ENCODE peak calls at places on chromosome 17, in five cellular contexts. F, O, W, T and B are unnamed samples.

GRCh38 chr17:43574348-43574747 is 28.2 kb upstream of the ETV4 start:
- DNase-seq in F (no peak), T (no peak), O (no peak), W (peak; percentile 30), B (no peak)

GRCh38 chr17:10779607-10780006 is 24.3 kb downstream of the TMEM238L start:
- DNase-seq in T (no peak), O (no peak), F (no peak), W (no peak), B (no peak)

GRCh38 chr17:2902546-2902945 is 106.3 kb downstream of the RAP1GAP2 start:
- DNase-seq in O (no peak), F (no peak), T (no peak), W (no peak), B (no peak)

GRCh38 chr17:56893503-56893902 is 20.3 kb downstream of the TRIM25 start:
- DNase-seq in T (no peak), F (no peak), W (no peak), O (no peak), B (no peak)

GRCh38 chr17:33200116-33200515 is 93.0 kb downstream of the ASIC2 start:
- DNase-seq in W (peak; percentile 35), O (no peak), F (no peak), T (no peak), B (no peak)

GRCh38 chr17:55547027-55547670 is 35.9 kb upstream of the SMIM36 start:
- DNase-seq in T (no peak), O (no peak), F (no peak), W (no peak), B (no peak)

GRCh38 chr17:20852541-20853370 is 190.1 kb downstream of the USP22 start:
- DNase-seq in F (no peak), W (peak; percentile 14), O (no peak), T (no peak), B (peak; percentile 75)

GRCh38 chr17:45888392-45888791 is 6.0 kb upstream of the MAPT start:
- DNase-seq in W (no peak), F (no peak), O (no peak), T (no peak), B (no peak)

GRCh38 chr17:4533522-4534502 is 21.4 kb downstream of the MYBBP1A start:
- DNase-seq in W (peak; percentile 59), O (peak; percentile 77), F (no peak), T (peak; percentile 35), B (no peak)

GRCh38 chr17:65556014-65556909 is 5.2 kb downstream of the AXIN2 start:
- DNase-seq in W (peak; percentile 94), T (peak; percentile 66), O (peak; percentile 86), F (peak; percentile 90), B (peak; percentile 89)

GRCh38 chr17:37100231-37100630 is 151.5 kb downstream of the AATF start:
- DNase-seq in T (no peak), W (no peak), F (no peak), O (no peak), B (no peak)

GRCh38 chr17:64424318-64424717 is 24.6 kb upstream of the MILR1 start:
- DNase-seq in F (no peak), T (no peak), W (no peak), O (no peak), B (no peak)

GRCh38 chr17:27531469-27531948 is 75.3 kb downstream of the KSR1 start:
- DNase-seq in O (no peak), F (no peak), W (no peak), T (no peak), B (peak; percentile 60)

GRCh38 chr17:21463779-21464407 is 87.7 kb downstream of the KCNJ12 start:
- DNase-seq in F (no peak), O (no peak), W (no peak), T (no peak), B (no peak)

GRCh38 chr17:72004011-72004427 is 116.8 kb upstream of the SOX9 start:
- DNase-seq in T (no peak), W (no peak), F (no peak), O (no peak), B (no peak)

GRCh38 chr17:27352481-27353460 is 58.9 kb downstream of the WSB1 start:
- DNase-seq in T (no peak), W (no peak), O (no peak), F (peak; percentile 33), B (peak; percentile 64)

GRCh38 chr17:9120471-9120870 is 99.2 kb downstream of the NTN1 start:
- DNase-seq in T (no peak), F (no peak), O (no peak), W (no peak), B (peak; percentile 55)

GRCh38 chr17:4573682-4574081 is 10.6 kb upstream of the SMTNL2 start:
- DNase-seq in T (no peak), O (no peak), W (no peak), F (no peak), B (no peak)

GRCh38 chr17:38349097-38349904 is 2.3 kb upstream of the SOCS7 start:
- DNase-seq in O (peak; percentile 81), W (peak; percentile 90), F (peak; percentile 91), T (peak; percentile 83), B (peak; percentile 91)

GRCh38 chr17:44348234-44348987 is 3.3 kb downstream of the GRN start:
- DNase-seq in W (peak; percentile 48), O (no peak), T (no peak), F (no peak), B (no peak)

GRCh38 chr17:43699438-43699756 is 37.7 kb upstream of the MEOX1 start:
- DNase-seq in F (no peak), T (no peak), W (no peak), O (no peak), B (no peak)

GRCh38 chr17:7396147-7396546 is 1.8 kb upstream of the PLSCR3 start:
- DNase-seq in T (no peak), W (no peak), O (peak; percentile 14), F (no peak), B (no peak)

GRCh38 chr17:7393613-7394451 is 493 bp downstream of the PLSCR3 start:
- DNase-seq in O (peak; percentile 59), F (no peak), T (no peak), W (peak; percentile 51), B (peak; percentile 76)

GRCh38 chr17:7392696-7393612 is 1.4 kb downstream of the PLSCR3 start:
- DNase-seq in T (no peak), O (peak; percentile 53), W (no peak), F (no peak), B (no peak)

GRCh38 chr17:7391307-7391706 is 3.0 kb downstream of the PLSCR3 start:
- DNase-seq in T (no peak), O (no peak), W (no peak), F (no peak), B (no peak)

DNA sequence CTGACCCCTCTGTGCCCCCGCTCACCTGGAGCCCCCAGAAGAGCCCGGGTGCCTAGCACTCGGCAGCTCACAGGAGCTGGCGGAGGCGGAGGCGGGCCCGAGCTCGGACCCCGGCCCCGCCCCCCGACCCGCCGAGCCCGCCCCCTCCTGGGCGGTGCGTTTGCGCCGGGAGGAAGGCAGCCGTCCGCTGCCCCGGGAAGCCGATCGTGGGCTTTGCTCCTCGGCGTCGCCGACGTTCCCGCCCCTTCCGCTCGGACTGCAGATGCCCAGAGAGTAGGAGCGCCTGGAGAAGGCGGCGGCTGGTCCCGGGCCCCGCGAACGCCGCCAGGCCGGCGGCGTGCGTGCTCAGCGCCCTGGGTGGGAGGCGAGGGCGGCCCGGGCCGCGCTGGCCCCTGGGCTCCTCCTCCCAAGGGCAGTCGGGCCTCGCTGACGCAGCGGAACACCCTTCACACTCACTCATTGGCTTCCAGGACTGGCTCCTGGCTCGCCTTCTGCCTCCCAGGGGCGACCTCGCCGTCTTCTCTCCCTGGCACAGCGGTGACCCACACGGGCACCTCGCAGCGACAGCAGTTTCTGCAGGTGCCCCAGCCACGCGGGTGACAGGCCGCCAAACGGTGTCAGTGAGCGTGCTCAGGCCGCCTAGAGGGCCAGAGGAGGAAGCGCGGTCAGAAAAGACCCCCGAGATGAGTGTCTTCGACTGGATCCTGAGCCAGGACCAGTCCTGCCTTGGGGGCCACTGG is at the start of gene PLSCR3:
- DNase-seq in F (peak; percentile 87), T (peak; percentile 76), O (peak; percentile 95), W (peak; percentile 90), B (peak; percentile 93)
- TF ChIP-seq POLR2A in F (peak; percentile 72), T (peak; percentile 90), O (peak; percentile 90), W (peak; percentile 76), B (no peak)

DNA sequence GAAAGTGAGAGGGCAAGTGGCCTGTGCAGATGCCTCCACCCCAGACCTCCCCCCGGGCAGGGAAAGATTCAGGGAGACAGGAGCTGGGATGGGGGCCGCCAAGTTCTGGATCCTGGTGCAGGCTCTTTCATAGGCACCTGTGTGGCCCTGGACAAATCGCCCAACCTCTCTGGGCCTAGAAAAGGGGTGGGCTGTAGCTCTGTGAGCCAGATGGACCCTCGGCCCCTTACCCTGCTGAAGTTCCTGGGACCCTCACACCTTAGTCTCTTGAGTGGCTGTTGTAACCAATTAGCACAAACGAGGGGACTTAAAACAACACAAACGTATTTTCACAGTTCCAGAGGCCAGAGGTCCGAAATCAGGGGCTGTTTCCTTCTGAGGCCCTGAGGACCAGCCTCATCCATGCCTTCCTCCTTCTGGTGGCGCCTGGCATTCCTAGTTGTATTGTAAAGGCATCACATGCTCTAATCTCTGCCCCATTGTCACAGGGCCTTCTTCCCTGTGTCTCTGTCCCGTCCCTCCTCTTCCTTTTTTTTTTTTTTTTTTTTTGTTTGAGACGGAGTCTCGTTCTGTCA is 352.6 kb downstream of the SEC14L1 start:
- DNase-seq in W (peak; percentile 7), F (peak; percentile 8), O (no peak), T (peak; percentile 13), B (peak; percentile 65)
- H3K36me3 ChIP-seq in W (no peaks in the 10 kb centered on the region), F (peaks cover 9% of the 10 kb centered on the region), O (peaks cover 3% of the 10 kb centered on the region), T (peaks cover 34% of the 10 kb centered on the region), B (peaks cover 72% of the 10 kb centered on the region)

GRCh38 chr17:57957120-57957850 is 2.1 kb upstream of the CUEDC1 start:
- DNase-seq in W (no peak), T (no peak), F (no peak), O (no peak), B (peak; percentile 55)

GRCh38 chr17:57957886-57958285 is 2.7 kb upstream of the CUEDC1 start:
- DNase-seq in F (no peak), W (no peak), T (no peak), O (no peak), B (no peak)

GRCh38 chr17:57955183-57955952 is at the start of gene CUEDC1:
- DNase-seq in F (peak; percentile 82), W (peak; percentile 82), O (peak; percentile 84), T (peak; percentile 61), B (peak; percentile 93)

GRCh38 chr17:57954421-57955182 is 610 bp downstream of the CUEDC1 start:
- DNase-seq in W (peak; percentile 66), T (peak; percentile 63), O (peak; percentile 66), F (peak; percentile 60), B (peak; percentile 93)

GRCh38 chr17:57956311-57957119 is 1.3 kb upstream of the CUEDC1 start:
- DNase-seq in W (no peak), O (no peak), F (no peak), T (no peak), B (peak; percentile 55)
- H3K4me3 ChIP-seq in W (no peak overlapping the region), O (no peak overlapping the region), F (no peak overlapping the region), T (no peak overlapping the region), B (peak overlapping the region; percentile 91)

DNA sequence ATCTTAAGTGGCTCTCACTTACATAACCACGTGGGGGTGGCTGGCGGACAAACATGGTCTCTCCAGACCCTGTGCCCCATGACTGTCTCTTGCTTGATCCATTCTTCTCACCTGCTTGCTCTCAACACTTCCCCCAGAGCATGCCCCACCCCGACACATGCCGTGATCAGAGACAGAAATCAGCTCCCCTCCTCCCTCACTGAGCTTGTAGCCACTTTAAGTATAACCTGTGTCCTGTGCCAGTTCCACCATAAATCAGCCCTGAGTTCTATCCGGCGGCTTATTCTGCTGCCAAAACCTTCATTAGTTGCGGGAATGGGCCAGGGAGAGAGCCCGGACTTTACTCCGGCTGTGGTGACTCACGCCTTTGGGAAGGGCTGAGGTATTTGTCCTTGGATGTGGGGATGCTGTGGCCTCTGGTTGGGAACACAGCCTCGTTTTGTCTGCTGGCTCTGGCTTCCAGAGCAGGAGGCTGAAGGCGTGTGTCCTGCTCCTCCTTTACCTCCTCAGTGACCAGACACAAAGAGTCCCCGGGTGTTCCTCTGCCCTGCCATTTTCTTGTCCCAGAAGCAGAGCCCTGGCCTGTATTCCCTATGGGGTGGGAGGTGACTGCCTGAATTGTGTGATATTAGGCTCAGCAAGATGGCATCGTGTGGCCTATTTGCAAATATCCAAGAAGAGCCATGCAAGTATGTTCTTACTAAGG is 21.1 kb downstream of the ANKRD40 start:
- DNase-seq in W (peak; percentile 89), F (peak; percentile 87), O (peak; percentile 85), T (no peak), B (peak; percentile 95)
- TF ChIP-seq POLR2A in W (peak; percentile 32), F (peak; percentile 53), O (peak; percentile 65), T (no peak), B (no peak)